ENCODE peak calls at places on chromosomes 1 and 21, in ten cellular contexts. P is fibroblast of lung, F is neural crest cell, Q is prostate gland, G is lower lobe of right lung, S is endothelial cell, A is left lung, J is fibroblast of mammary gland, X is AG04449, B is neural progenitor cell. Z is an unnamed sample.
A peak's percentile ranks its signal among the peaks of the same experiment; 100 is the strongest.

GRCh38 chr1:97108200-97108599 is 386.6 kb downstream of the PTBP2 start:
- DNase-seq in S (no peak), J (peak; percentile 46), B (no peak), X (no peak), G (no peak), P (peak; percentile 26), F (no peak), A (no peak), Q (no peak), Z (no peak)

GRCh38 chr21:31557956-31558838 is 101.3 kb upstream of the SOD1 start:
- DNase-seq in P (peak; percentile 15), S (peak; percentile 65), B (peak; percentile 71), A (no peak), J (no peak), Q (peak; percentile 9), G (no peak), X (no peak), F (peak; percentile 55), Z (peak; percentile 70)

GRCh38 chr1:239562095-239562494 is 175.7 kb downstream of the CHRM3 start:
- DNase-seq in B (no peak), X (no peak), Q (no peak), P (no peak), J (no peak), G (no peak), S (no peak), F (no peak), A (no peak), Z (no peak)

GRCh38 chr1:29282924-29283803 is 46.8 kb downstream of the PTPRU start:
- DNase-seq in B (peak; percentile 96), A (no peak), P (peak; percentile 25), G (no peak), S (peak; percentile 86), J (peak; percentile 45), Q (no peak), X (no peak), F (peak; percentile 31), Z (peak; percentile 46)

GRCh38 chr1:155085504-155086181 is 7.0 kb downstream of the EFNA3 start:
- DNase-seq in G (peak; percentile 80), A (peak; percentile 80), J (peak; percentile 47), Q (peak; percentile 64), P (peak; percentile 33), S (no peak), X (no peak), B (peak; percentile 56), F (no peak), Z (no peak)

GRCh38 chr1:91091812-91092211 is 70.0 kb upstream of the ZNF644 start:
- DNase-seq in Q (no peak), P (peak; percentile 10), G (no peak), F (no peak), B (no peak), A (no peak), J (no peak), S (no peak), X (no peak), Z (no peak)

GRCh38 chr1:219702551-219703215 is 89.8 kb upstream of the ZC3H11B start:
- DNase-seq in P (peak; percentile 75), S (no peak), F (no peak), G (no peak), Q (no peak), A (no peak), X (no peak), B (no peak), J (no peak), Z (no peak)

GRCh38 chr1:209435654-209436566 is 147.6 kb upstream of the CAMK1G start:
- DNase-seq in J (peak; percentile 82), P (peak; percentile 74), X (no peak), F (peak; percentile 87), Q (peak; percentile 77), S (peak; percentile 90), A (peak; percentile 56), G (peak; percentile 58), B (peak; percentile 86), Z (peak; percentile 96)

GRCh38 chr1:94413311-94413710 is 4.9 kb upstream of the ABCD3 start:
- DNase-seq in J (no peak), G (no peak), B (no peak), X (no peak), A (no peak), Q (no peak), F (no peak), P (no peak), S (no peak), Z (no peak)

GRCh38 chr1:33055210-33055991 is 18.7 kb upstream of the AK2 start:
- DNase-seq in B (peak; percentile 80), S (peak; percentile 67), F (peak; percentile 42), Q (peak; percentile 66), J (peak; percentile 90), X (peak; percentile 52), P (peak; percentile 87), A (peak; percentile 66), G (peak; percentile 80), Z (peak; percentile 46)

GRCh38 chr1:226444901-226445300 is 37.0 kb upstream of the PARP1 start:
- DNase-seq in A (no peak), J (no peak), Q (no peak), G (no peak), B (no peak), X (no peak), F (no peak), S (no peak), P (no peak), Z (no peak)

GRCh38 chr1:18922319-18922726 is 20.0 kb upstream of the ALDH4A1 start:
- DNase-seq in Q (peak; percentile 79), A (peak; percentile 82), S (peak; percentile 33), G (peak; percentile 74), B (peak; percentile 58), P (peak; percentile 91), X (no peak), F (no peak), J (peak; percentile 79), Z (peak; percentile 77)

GRCh38 chr1:247386695-247387094 is 29.3 kb upstream of the NLRP3 start:
- DNase-seq in P (peak; percentile 58), F (no peak), S (no peak), B (no peak), Q (no peak), G (no peak), A (no peak), J (peak; percentile 68), X (no peak), Z (no peak)

GRCh38 chr1:74505133-74505532 is 7.3 kb downstream of the LRRC53 start:
- DNase-seq in S (no peak), A (no peak), X (no peak), B (peak; percentile 71), P (peak; percentile 20), F (peak; percentile 6), Q (no peak), G (no peak), J (no peak), Z (peak; percentile 52)

GRCh38 chr1:223486366-223486765 is 93.2 kb downstream of the CCDC185 start:
- DNase-seq in Q (no peak), G (no peak), S (no peak), X (no peak), F (no peak), P (no peak), J (no peak), A (no peak), B (no peak), Z (peak; percentile 32)
- TF ChIP-seq CTCF in Q (no peak), G (no peak), S (no peak), X (no peak), F (no peak), P (no peak), J (no peak), A (no peak), B (no peak), Z (no peak)

DNA sequence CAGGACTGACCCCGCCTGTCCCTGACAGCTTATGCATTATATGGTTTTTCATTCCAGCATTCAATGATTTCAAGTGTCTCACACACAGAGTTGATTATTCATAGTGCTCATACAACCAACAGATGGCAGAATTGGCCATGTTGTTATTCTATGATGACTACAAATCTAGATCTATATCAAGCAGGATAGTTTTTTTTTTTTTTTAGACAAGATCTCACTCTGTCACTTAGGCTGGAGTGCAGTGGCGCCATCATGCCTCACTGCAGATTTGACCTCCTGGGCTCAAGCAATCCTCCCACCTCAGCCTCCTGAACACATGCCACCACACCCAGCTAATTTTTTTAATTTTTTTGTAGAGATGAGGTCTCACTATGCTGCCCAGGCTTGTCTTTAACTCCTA is 40.1 kb upstream of the LRRC8D start:
- DNase-seq in A (no peak), X (peak; percentile 10), S (no peak), F (no peak), B (no peak), J (peak; percentile 61), P (peak; percentile 56), Q (no peak), G (no peak), Z (no peak)
- TF ChIP-seq CTCF in A (no peak), X (peak; percentile 42), S (no peak), F (peak; percentile 50), B (peak; percentile 33), J (peak; percentile 45), P (peak; percentile 19), Q (no peak), G (peak; percentile 13), Z (no peak)

DNA sequence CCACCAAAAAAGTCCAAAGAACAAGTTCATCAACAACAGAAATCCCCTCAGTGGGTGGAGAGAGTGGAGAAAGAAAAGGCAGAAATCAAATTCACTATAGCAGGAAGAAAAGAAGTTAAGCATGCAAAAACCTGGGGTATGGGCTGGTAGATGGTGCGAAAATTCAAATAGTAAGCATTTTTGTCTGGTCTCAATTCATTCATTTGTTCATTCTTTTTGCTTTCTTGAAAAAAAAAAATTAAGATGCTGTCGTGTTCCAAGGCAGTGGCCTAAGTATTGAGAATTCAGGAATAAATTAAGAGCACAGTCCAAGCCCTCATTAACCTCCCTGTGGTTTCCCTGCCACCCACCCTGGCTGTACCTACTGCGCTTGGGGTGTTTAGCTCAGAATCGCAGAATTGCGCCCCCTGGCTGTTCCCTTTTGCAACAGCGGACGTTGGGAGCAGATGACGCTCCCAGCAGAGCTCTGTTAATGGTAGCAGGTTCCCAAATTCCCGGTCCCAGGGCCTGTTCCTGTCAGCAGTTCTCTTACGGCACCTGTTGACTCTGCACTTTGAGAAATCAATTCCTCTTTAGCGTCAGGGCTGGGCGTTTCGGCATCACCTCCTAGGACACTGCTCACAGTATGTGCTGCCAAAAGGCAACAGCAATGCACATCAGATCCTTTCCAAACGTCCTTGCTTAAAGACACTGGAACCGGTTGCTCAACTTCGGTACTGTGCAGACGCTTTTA is 34.0 kb upstream of the SSX2IP start:
- DNase-seq in J (no peak), A (no peak), F (no peak), Q (no peak), G (peak; percentile 48), B (peak; percentile 54), P (no peak), X (no peak), S (peak; percentile 40), Z (peak; percentile 57)
- TF ChIP-seq CTCF in J (no peak), A (no peak), F (peak; percentile 56), Q (no peak), G (peak; percentile 40), B (peak; percentile 65), P (no peak), X (no peak), S (peak; percentile 84), Z (peak; percentile 65)

DNA sequence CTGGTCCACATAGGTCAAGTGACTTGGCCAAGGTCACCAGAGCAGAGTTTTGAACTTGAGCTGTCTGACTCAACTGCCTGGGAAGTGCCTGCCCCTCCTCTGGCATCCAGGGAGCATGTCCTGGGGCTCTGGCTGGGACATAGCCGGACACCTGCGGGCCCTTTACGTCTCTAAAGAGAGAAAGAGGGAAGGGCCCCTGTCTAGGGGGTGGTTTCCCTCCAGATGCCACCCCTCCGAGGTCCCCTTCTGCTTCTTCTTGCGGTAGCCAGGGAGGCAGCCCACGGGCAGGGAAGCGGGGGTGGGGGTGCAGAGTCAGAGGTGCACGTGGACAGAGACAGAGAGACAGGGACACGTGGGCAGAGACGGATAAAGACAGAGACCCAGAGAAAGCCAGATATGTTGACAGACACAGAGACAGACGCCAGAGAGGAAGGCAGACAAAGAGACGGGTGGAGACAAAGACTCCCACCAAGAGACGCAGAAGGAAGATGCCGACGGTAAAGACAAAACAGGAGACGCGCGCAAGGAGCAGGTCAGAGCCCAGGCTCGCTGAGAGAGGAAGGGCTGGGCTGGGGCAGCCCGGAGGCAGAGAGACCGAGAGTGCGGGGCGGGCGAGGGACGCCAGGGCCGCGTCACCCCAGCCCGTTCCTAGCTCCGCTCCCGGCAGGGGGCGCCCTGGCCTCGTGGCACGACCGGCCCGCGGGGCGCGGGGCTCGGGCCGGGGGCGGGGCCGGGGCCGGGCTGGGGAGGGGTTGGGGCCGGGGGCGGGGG is 458 bp upstream of the ALPL start:
- DNase-seq in A (peak; percentile 73), X (no peak), G (peak; percentile 88), S (peak; percentile 89), J (peak; percentile 42), F (peak; percentile 86), Q (peak; percentile 44), P (peak; percentile 27), B (peak; percentile 97), Z (peak; percentile 89)
- TF ChIP-seq CTCF in A (peak; percentile 31), X (peak; percentile 76), G (peak; percentile 55), S (peak; percentile 56), J (no peak), F (peak; percentile 64), Q (peak; percentile 61), P (peak; percentile 41), B (peak; percentile 57), Z (peak; percentile 66)